ENCODE peak calls at places on chromosomes 16 and 17, in nine cellular contexts. One of them, this sample, is unnamed.
A peak's percentile ranks its signal among the peaks of the same experiment; 100 is the strongest.

GRCh38 chr17:1100382-1100781 is 79.4 kb downstream of the ABR start:
- DNase-seq in NB4: no peak
- DNase-seq in AG04450: no peak
- DNase-seq in transverse colon: no peak
- DNase-seq in mesendoderm: no peak
- DNase-seq in heart left ventricle: no peak
- DNase-seq in A549: no peak
- DNase-seq in tibial nerve: no peak
- DNase-seq in astrocyte of the cerebellum: no peak
- DNase-seq in this sample: no peak

GRCh38 chr16:71933913-71934696 is 38.8 kb downstream of the IST1 start:
- DNase-seq in NB4: no peak
- DNase-seq in AG04450: no peak
- DNase-seq in transverse colon: no peak
- DNase-seq in mesendoderm: no peak
- DNase-seq in heart left ventricle: no peak
- DNase-seq in A549: no peak
- DNase-seq in tibial nerve: no peak
- DNase-seq in astrocyte of the cerebellum: peak; percentile 49
- DNase-seq in this sample: no peak

GRCh38 chr17:68790931-68791330 is 164.3 kb downstream of the ABCA8 start:
- DNase-seq in NB4: no peak
- DNase-seq in AG04450: no peak
- DNase-seq in transverse colon: no peak
- DNase-seq in mesendoderm: no peak
- DNase-seq in heart left ventricle: no peak
- DNase-seq in A549: no peak
- DNase-seq in tibial nerve: peak; percentile 39
- DNase-seq in astrocyte of the cerebellum: no peak
- DNase-seq in this sample: no peak

GRCh38 chr17:57554826-57555635 is 190.1 kb downstream of the CCDC182 start:
- DNase-seq in NB4: no peak
- DNase-seq in AG04450: no peak
- DNase-seq in transverse colon: no peak
- DNase-seq in mesendoderm: peak; percentile 66
- DNase-seq in heart left ventricle: no peak
- DNase-seq in A549: no peak
- DNase-seq in tibial nerve: no peak
- DNase-seq in astrocyte of the cerebellum: no peak
- DNase-seq in this sample: no peak

GRCh38 chr17:17445925-17446665 is 30.7 kb upstream of the MED9 start:
- DNase-seq in NB4: no peak
- DNase-seq in AG04450: peak; percentile 82
- DNase-seq in transverse colon: peak; percentile 51
- DNase-seq in mesendoderm: peak; percentile 77
- DNase-seq in heart left ventricle: no peak
- DNase-seq in A549: peak; percentile 98
- DNase-seq in tibial nerve: peak; percentile 72
- DNase-seq in astrocyte of the cerebellum: peak; percentile 93
- DNase-seq in this sample: no peak

GRCh38 chr17:45406107-45406506 is 26.6 kb downstream of the ARHGAP27 start:
- DNase-seq in NB4: peak; percentile 64
- DNase-seq in AG04450: no peak
- DNase-seq in transverse colon: no peak
- DNase-seq in mesendoderm: no peak
- DNase-seq in heart left ventricle: no peak
- DNase-seq in A549: no peak
- DNase-seq in tibial nerve: no peak
- DNase-seq in astrocyte of the cerebellum: no peak
- DNase-seq in this sample: no peak

GRCh38 chr17:79183221-79184158 is 108.9 kb downstream of the ENGASE start:
- DNase-seq in NB4: no peak
- DNase-seq in AG04450: no peak
- DNase-seq in transverse colon: no peak
- DNase-seq in mesendoderm: peak; percentile 89
- DNase-seq in heart left ventricle: no peak
- DNase-seq in A549: peak; percentile 60
- DNase-seq in tibial nerve: no peak
- DNase-seq in astrocyte of the cerebellum: no peak
- DNase-seq in this sample: no peak

GRCh38 chr16:89099905-89100304 is 6.3 kb downstream of the ACSF3 start:
- DNase-seq in NB4: no peak
- DNase-seq in AG04450: no peak
- DNase-seq in transverse colon: peak; percentile 74
- DNase-seq in mesendoderm: no peak
- DNase-seq in heart left ventricle: no peak
- DNase-seq in A549: no peak
- DNase-seq in tibial nerve: no peak
- DNase-seq in astrocyte of the cerebellum: no peak
- DNase-seq in this sample: no peak

GRCh38 chr17:77933777-77934398 is 24.6 kb upstream of the TNRC6C start:
- DNase-seq in NB4: peak; percentile 21
- DNase-seq in AG04450: no peak
- DNase-seq in transverse colon: no peak
- DNase-seq in mesendoderm: no peak
- DNase-seq in heart left ventricle: no peak
- DNase-seq in A549: no peak
- DNase-seq in tibial nerve: no peak
- DNase-seq in astrocyte of the cerebellum: no peak
- DNase-seq in this sample: no peak

GRCh38 chr17:77929871-77930436 is 28.5 kb upstream of the TNRC6C start:
- DNase-seq in NB4: no peak
- DNase-seq in AG04450: no peak
- DNase-seq in transverse colon: no peak
- DNase-seq in mesendoderm: no peak
- DNase-seq in heart left ventricle: no peak
- DNase-seq in A549: no peak
- DNase-seq in tibial nerve: no peak
- DNase-seq in astrocyte of the cerebellum: no peak
- DNase-seq in this sample: no peak

GRCh38 chr17:77928519-77929179 is 29.9 kb upstream of the TNRC6C start:
- DNase-seq in NB4: no peak
- DNase-seq in AG04450: no peak
- DNase-seq in transverse colon: no peak
- DNase-seq in mesendoderm: no peak
- DNase-seq in heart left ventricle: no peak
- DNase-seq in A549: no peak
- DNase-seq in tibial nerve: no peak
- DNase-seq in astrocyte of the cerebellum: no peak
- DNase-seq in this sample: no peak

GRCh38 chr17:77929180-77929564 is 29.3 kb upstream of the TNRC6C start:
- DNase-seq in NB4: no peak
- DNase-seq in AG04450: no peak
- DNase-seq in transverse colon: no peak
- DNase-seq in mesendoderm: no peak
- DNase-seq in heart left ventricle: no peak
- DNase-seq in A549: no peak
- DNase-seq in tibial nerve: no peak
- DNase-seq in astrocyte of the cerebellum: no peak
- DNase-seq in this sample: no peak

DNA sequence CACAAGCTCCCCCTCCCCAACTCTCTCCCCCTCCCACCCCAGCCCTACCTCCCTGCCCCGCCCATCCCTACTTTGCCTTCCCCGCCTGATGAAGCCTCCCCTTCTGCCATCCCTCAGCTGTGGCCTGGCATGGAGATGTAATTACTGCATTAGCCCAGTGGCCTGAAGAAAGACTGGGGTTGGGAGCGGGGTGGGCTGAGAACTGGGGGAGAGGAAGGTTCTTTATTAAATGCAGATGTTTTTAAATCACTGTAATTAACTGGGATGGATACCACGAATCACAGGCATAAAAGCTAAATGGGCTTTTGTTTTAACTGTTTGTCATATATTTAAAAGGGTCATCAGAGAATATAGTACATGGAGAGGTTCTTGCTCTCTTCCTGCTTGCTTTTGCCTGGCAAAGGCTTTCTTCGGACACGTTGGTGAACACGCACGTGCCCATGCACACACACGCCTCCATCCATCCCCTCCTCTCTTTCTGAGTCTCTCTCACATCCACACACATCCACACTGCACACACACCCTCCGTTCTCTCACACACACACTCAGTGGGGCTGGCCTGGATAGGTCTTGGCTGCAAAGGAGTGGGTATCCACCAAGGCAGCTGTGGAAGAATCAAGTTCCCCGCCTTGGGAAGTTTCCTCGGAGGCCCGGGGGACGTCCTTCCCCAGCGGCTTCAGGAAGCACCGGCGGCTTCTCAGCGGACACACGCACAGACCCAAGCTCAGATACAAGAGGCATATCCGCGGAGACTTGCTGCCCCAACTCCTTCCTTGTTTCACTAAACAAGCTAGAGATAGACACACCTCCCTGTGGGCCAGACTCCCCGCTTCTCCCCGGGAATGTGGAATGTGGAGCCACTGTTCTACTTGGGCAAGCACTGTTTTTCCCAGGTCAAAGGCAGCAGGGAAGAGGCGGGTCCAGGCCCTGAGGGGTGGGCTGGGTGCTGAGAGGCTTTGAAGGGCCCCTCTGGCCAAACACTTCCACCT is 27.4 kb upstream of the TNRC6C start:
- DNase-seq in NB4: no peak
- DNase-seq in AG04450: no peak
- DNase-seq in transverse colon: no peak
- DNase-seq in mesendoderm: no peak
- DNase-seq in heart left ventricle: no peak
- DNase-seq in A549: no peak
- DNase-seq in tibial nerve: no peak
- DNase-seq in astrocyte of the cerebellum: no peak
- DNase-seq in this sample: no peak
- H3K4me3 ChIP-seq in NB4: no peak overlapping the region
- H3K4me3 ChIP-seq in AG04450: no peak overlapping the region
- H3K4me3 ChIP-seq in transverse colon: no peak overlapping the region
- H3K4me3 ChIP-seq in mesendoderm: no peak overlapping the region
- H3K4me3 ChIP-seq in heart left ventricle: no peak overlapping the region
- H3K4me3 ChIP-seq in A549: no peak overlapping the region
- H3K4me3 ChIP-seq in tibial nerve: no peak overlapping the region
- H3K4me3 ChIP-seq in astrocyte of the cerebellum: no peak overlapping the region
- H3K4me3 ChIP-seq in this sample: no peak overlapping the region

GRCh38 chr16:84143784-84144199 is 1.2 kb downstream of the HSDL1 start:
- DNase-seq in NB4: peak; percentile 12
- DNase-seq in AG04450: no peak
- DNase-seq in transverse colon: no peak
- DNase-seq in mesendoderm: peak; percentile 47
- DNase-seq in heart left ventricle: no peak
- DNase-seq in A549: no peak
- DNase-seq in tibial nerve: no peak
- DNase-seq in astrocyte of the cerebellum: no peak
- DNase-seq in this sample: no peak
- H3K4me3 ChIP-seq in NB4: peak overlapping the region; percentile 78
- H3K4me3 ChIP-seq in AG04450: peak overlapping the region; percentile 80
- H3K4me3 ChIP-seq in transverse colon: no peak overlapping the region
- H3K4me3 ChIP-seq in mesendoderm: peak overlapping the region; percentile 89
- H3K4me3 ChIP-seq in heart left ventricle: peak overlapping the region; percentile 96
- H3K4me3 ChIP-seq in A549: peak overlapping the region; percentile 82
- H3K4me3 ChIP-seq in tibial nerve: peak overlapping the region; percentile 94
- H3K4me3 ChIP-seq in astrocyte of the cerebellum: peak overlapping the region; percentile 81
- H3K4me3 ChIP-seq in this sample: peak overlapping the region; percentile 68

DNA sequence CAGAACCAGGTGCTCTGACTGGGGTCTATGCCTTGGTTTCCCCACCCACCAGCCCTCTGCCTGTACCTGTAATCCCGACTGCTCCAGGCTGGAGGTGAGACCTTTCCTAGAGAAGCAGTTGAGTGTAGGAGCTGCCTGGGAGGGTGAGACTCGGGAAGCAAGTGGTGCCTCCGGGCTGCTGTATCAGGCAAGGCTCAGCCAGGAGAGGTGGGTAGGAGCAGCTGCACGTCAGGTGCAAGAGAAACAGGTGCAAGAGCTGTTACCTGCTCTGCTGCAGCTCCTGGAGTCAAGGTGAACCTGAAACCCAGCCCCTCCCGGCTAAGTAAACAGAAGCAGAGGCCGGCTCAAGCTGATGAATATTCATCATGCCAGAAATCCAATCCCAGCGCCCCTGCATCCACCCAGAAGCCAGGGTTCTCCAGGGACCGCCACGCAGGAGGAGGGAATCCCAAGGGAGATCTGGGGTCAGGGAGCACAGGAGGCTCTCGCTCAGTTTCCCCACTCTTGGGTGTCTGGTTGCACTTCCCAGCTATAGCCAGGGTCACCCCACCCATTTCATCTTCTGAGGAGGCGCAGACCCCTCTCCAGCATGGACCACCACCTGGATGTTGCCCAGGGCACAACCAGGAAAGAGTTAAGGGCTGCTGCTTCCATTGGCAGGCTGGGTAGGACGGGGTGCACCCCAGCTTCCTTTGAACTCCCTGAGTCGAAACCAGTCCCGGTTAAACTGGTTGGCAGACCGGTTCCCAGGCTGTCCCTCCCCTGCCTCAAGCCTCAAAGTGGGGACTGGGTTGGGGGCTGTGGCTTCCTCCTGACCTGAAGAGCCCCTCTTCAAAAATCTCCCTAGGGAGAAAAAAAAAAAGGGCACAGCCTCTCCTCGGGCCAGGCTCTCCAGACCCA is at the start of gene PRR15L:
- DNase-seq in NB4: no peak
- DNase-seq in AG04450: no peak
- DNase-seq in transverse colon: peak; percentile 91
- DNase-seq in mesendoderm: no peak
- DNase-seq in heart left ventricle: no peak
- DNase-seq in A549: no peak
- DNase-seq in tibial nerve: no peak
- DNase-seq in astrocyte of the cerebellum: no peak
- DNase-seq in this sample: no peak
- H3K4me3 ChIP-seq in NB4: no peak within 1 kb of the TSS
- H3K4me3 ChIP-seq in AG04450: no peak within 1 kb of the TSS
- H3K4me3 ChIP-seq in transverse colon: peak within 1 kb of the TSS; percentile 24
- H3K4me3 ChIP-seq in mesendoderm: no peak within 1 kb of the TSS
- H3K4me3 ChIP-seq in heart left ventricle: no peak within 1 kb of the TSS
- H3K4me3 ChIP-seq in A549: peak within 1 kb of the TSS; percentile 22
- H3K4me3 ChIP-seq in tibial nerve: no peak within 1 kb of the TSS
- H3K4me3 ChIP-seq in astrocyte of the cerebellum: no peak within 1 kb of the TSS
- H3K4me3 ChIP-seq in this sample: no peak within 1 kb of the TSS

GRCh38 chr17:36933174-36934143 is 3.8 kb upstream of the LHX1 start:
- DNase-seq in NB4: no peak
- DNase-seq in AG04450: no peak
- DNase-seq in transverse colon: no peak
- DNase-seq in mesendoderm: no peak
- DNase-seq in heart left ventricle: no peak
- DNase-seq in A549: no peak
- DNase-seq in tibial nerve: no peak
- DNase-seq in astrocyte of the cerebellum: no peak
- DNase-seq in this sample: no peak

GRCh38 chr17:36932383-36933173 is 4.7 kb upstream of the LHX1 start:
- DNase-seq in NB4: no peak
- DNase-seq in AG04450: no peak
- DNase-seq in transverse colon: no peak
- DNase-seq in mesendoderm: no peak
- DNase-seq in heart left ventricle: no peak
- DNase-seq in A549: no peak
- DNase-seq in tibial nerve: no peak
- DNase-seq in astrocyte of the cerebellum: no peak
- DNase-seq in this sample: no peak

GRCh38 chr17:36931096-36931696 is 6.1 kb upstream of the LHX1 start:
- DNase-seq in NB4: no peak
- DNase-seq in AG04450: no peak
- DNase-seq in transverse colon: no peak
- DNase-seq in mesendoderm: no peak
- DNase-seq in heart left ventricle: no peak
- DNase-seq in A549: no peak
- DNase-seq in tibial nerve: no peak
- DNase-seq in astrocyte of the cerebellum: no peak
- DNase-seq in this sample: no peak

GRCh38 chr17:36930501-36930900 is 6.8 kb upstream of the LHX1 start:
- DNase-seq in NB4: no peak
- DNase-seq in AG04450: no peak
- DNase-seq in transverse colon: no peak
- DNase-seq in mesendoderm: no peak
- DNase-seq in heart left ventricle: no peak
- DNase-seq in A549: no peak
- DNase-seq in tibial nerve: no peak
- DNase-seq in astrocyte of the cerebellum: no peak
- DNase-seq in this sample: no peak

GRCh38 chr17:36931697-36932382 is 5.4 kb upstream of the LHX1 start:
- DNase-seq in NB4: no peak
- DNase-seq in AG04450: no peak
- DNase-seq in transverse colon: no peak
- DNase-seq in mesendoderm: no peak
- DNase-seq in heart left ventricle: no peak
- DNase-seq in A549: no peak
- DNase-seq in tibial nerve: no peak
- DNase-seq in astrocyte of the cerebellum: no peak
- DNase-seq in this sample: no peak
- H3K4me3 ChIP-seq in NB4: no peak overlapping the region
- H3K4me3 ChIP-seq in AG04450: no peak overlapping the region
- H3K4me3 ChIP-seq in transverse colon: no peak overlapping the region
- H3K4me3 ChIP-seq in mesendoderm: peak overlapping the region; percentile 2
- H3K4me3 ChIP-seq in heart left ventricle: peak overlapping the region; percentile 22
- H3K4me3 ChIP-seq in A549: no peak overlapping the region
- H3K4me3 ChIP-seq in tibial nerve: no peak overlapping the region
- H3K4me3 ChIP-seq in astrocyte of the cerebellum: no peak overlapping the region
- H3K4me3 ChIP-seq in this sample: no peak overlapping the region

This sample was measured in naive thymus-derived CD4-positive, alpha-beta T cell.